ENCODE peak calls at places on chromosomes 3 and 15, in nine cellular contexts. One of them, this sample, is unnamed.
A peak's percentile ranks its signal among the peaks of the same experiment; 100 is the strongest.

GRCh38 chr3:159669024-159669476 is 319.6 kb upstream of the IL12A start:
- DNase-seq in breast epithelium: no peak
- DNase-seq in colonic mucosa: no peak
- DNase-seq in AG04449: no peak
- DNase-seq in spleen: no peak
- DNase-seq in A549: peak; percentile 62
- DNase-seq in fibroblast of mammary gland: peak; percentile 71
- DNase-seq in uterus: no peak
- DNase-seq in epithelial cell of esophagus: peak; percentile 13
- DNase-seq in this sample: no peak

GRCh38 chr15:40310001-40310959 is 2.5 kb upstream of the PLCB2 start:
- DNase-seq in breast epithelium: no peak
- DNase-seq in colonic mucosa: peak; percentile 64
- DNase-seq in AG04449: no peak
- DNase-seq in spleen: peak; percentile 91
- DNase-seq in A549: peak; percentile 45
- DNase-seq in fibroblast of mammary gland: peak; percentile 30
- DNase-seq in uterus: no peak
- DNase-seq in epithelial cell of esophagus: peak; percentile 44
- DNase-seq in this sample: no peak

GRCh38 chr3:188473591-188474288 is 319.8 kb downstream of the LPP start:
- DNase-seq in breast epithelium: no peak
- DNase-seq in colonic mucosa: no peak
- DNase-seq in AG04449: no peak
- DNase-seq in spleen: no peak
- DNase-seq in A549: no peak
- DNase-seq in fibroblast of mammary gland: no peak
- DNase-seq in uterus: no peak
- DNase-seq in epithelial cell of esophagus: no peak
- DNase-seq in this sample: no peak

GRCh38 chr3:108041253-108041652 is 49.6 kb downstream of the CD47 start:
- DNase-seq in breast epithelium: no peak
- DNase-seq in colonic mucosa: no peak
- DNase-seq in AG04449: no peak
- DNase-seq in spleen: no peak
- DNase-seq in A549: no peak
- DNase-seq in fibroblast of mammary gland: no peak
- DNase-seq in uterus: no peak
- DNase-seq in epithelial cell of esophagus: no peak
- DNase-seq in this sample: no peak

GRCh38 chr3:113910966-113911365 is 36.8 kb upstream of the ZDHHC23 start:
- DNase-seq in breast epithelium: no peak
- DNase-seq in colonic mucosa: no peak
- DNase-seq in AG04449: no peak
- DNase-seq in spleen: no peak
- DNase-seq in A549: no peak
- DNase-seq in fibroblast of mammary gland: peak; percentile 14
- DNase-seq in uterus: no peak
- DNase-seq in epithelial cell of esophagus: peak; percentile 32
- DNase-seq in this sample: no peak

GRCh38 chr15:51224428-51224827 is 114.0 kb downstream of the CYP19A1 start:
- DNase-seq in breast epithelium: no peak
- DNase-seq in colonic mucosa: no peak
- DNase-seq in AG04449: no peak
- DNase-seq in spleen: no peak
- DNase-seq in A549: no peak
- DNase-seq in fibroblast of mammary gland: peak; percentile 73
- DNase-seq in uterus: no peak
- DNase-seq in epithelial cell of esophagus: no peak
- DNase-seq in this sample: no peak

GRCh38 chr3:140863481-140864084 is 78.1 kb upstream of the SLC25A36 start:
- DNase-seq in breast epithelium: peak; percentile 20
- DNase-seq in colonic mucosa: peak; percentile 69
- DNase-seq in AG04449: peak; percentile 3
- DNase-seq in spleen: no peak
- DNase-seq in A549: peak; percentile 19
- DNase-seq in fibroblast of mammary gland: peak; percentile 63
- DNase-seq in uterus: peak; percentile 42
- DNase-seq in epithelial cell of esophagus: peak; percentile 63
- DNase-seq in this sample: peak; percentile 38

GRCh38 chr3:188270423-188270972 is 116.5 kb downstream of the LPP start:
- DNase-seq in breast epithelium: peak; percentile 77
- DNase-seq in colonic mucosa: no peak
- DNase-seq in AG04449: peak; percentile 95
- DNase-seq in spleen: no peak
- DNase-seq in A549: no peak
- DNase-seq in fibroblast of mammary gland: peak; percentile 91
- DNase-seq in uterus: peak; percentile 59
- DNase-seq in epithelial cell of esophagus: peak; percentile 73
- DNase-seq in this sample: no peak

GRCh38 chr15:40054746-40055575 is 16.0 kb upstream of the SRP14 start:
- DNase-seq in breast epithelium: no peak
- DNase-seq in colonic mucosa: peak; percentile 58
- DNase-seq in AG04449: no peak
- DNase-seq in spleen: peak; percentile 90
- DNase-seq in A549: no peak
- DNase-seq in fibroblast of mammary gland: peak; percentile 30
- DNase-seq in uterus: no peak
- DNase-seq in epithelial cell of esophagus: no peak
- DNase-seq in this sample: no peak

GRCh38 chr3:58683001-58683845 is 16.6 kb upstream of the FAM3D start:
- DNase-seq in breast epithelium: no peak
- DNase-seq in colonic mucosa: no peak
- DNase-seq in AG04449: no peak
- DNase-seq in spleen: no peak
- DNase-seq in A549: no peak
- DNase-seq in fibroblast of mammary gland: peak; percentile 48
- DNase-seq in uterus: no peak
- DNase-seq in epithelial cell of esophagus: peak; percentile 5
- DNase-seq in this sample: no peak

GRCh38 chr15:39663684-39664083 is 82.8 kb downstream of the THBS1 start:
- DNase-seq in breast epithelium: no peak
- DNase-seq in colonic mucosa: no peak
- DNase-seq in AG04449: no peak
- DNase-seq in spleen: no peak
- DNase-seq in A549: no peak
- DNase-seq in fibroblast of mammary gland: no peak
- DNase-seq in uterus: no peak
- DNase-seq in epithelial cell of esophagus: no peak
- DNase-seq in this sample: no peak

GRCh38 chr15:99511865-99512632 is 53.7 kb upstream of the MEF2A start:
- DNase-seq in breast epithelium: no peak
- DNase-seq in colonic mucosa: no peak
- DNase-seq in AG04449: no peak
- DNase-seq in spleen: peak; percentile 72
- DNase-seq in A549: no peak
- DNase-seq in fibroblast of mammary gland: no peak
- DNase-seq in uterus: peak; percentile 50
- DNase-seq in epithelial cell of esophagus: no peak
- DNase-seq in this sample: no peak

GRCh38 chr3:14506626-14507344 is 33.4 kb downstream of the GRIP2 start:
- DNase-seq in breast epithelium: no peak
- DNase-seq in colonic mucosa: no peak
- DNase-seq in AG04449: no peak
- DNase-seq in spleen: no peak
- DNase-seq in A549: no peak
- DNase-seq in fibroblast of mammary gland: no peak
- DNase-seq in uterus: peak; percentile 3
- DNase-seq in epithelial cell of esophagus: no peak
- DNase-seq in this sample: no peak

GRCh38 chr3:71129611-71130515 is 453.7 kb downstream of the FOXP1 start:
- DNase-seq in breast epithelium: no peak
- DNase-seq in colonic mucosa: no peak
- DNase-seq in AG04449: no peak
- DNase-seq in spleen: no peak
- DNase-seq in A549: no peak
- DNase-seq in fibroblast of mammary gland: peak; percentile 82
- DNase-seq in uterus: no peak
- DNase-seq in epithelial cell of esophagus: no peak
- DNase-seq in this sample: no peak

DNA sequence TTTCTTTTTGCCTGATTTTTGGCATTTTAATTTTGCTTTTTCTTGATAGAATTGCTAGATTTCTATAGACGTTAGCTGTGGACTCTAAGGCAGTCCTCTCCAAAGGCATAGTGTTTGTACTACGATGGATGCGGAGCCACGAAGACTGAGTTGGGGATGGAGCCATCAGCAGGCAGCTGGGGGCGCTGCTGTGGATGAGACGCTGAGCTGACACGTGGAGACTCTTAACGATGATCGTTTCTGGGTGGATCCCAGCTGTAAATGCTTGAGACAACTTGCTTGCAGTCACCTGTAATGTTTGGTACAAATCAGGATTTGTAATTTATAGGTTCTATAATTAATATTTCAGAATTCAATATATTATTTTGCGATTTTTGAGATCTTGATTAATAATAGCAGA is 13.3 kb upstream of the PPP1R2 start:
- DNase-seq in breast epithelium: no peak
- DNase-seq in colonic mucosa: no peak
- DNase-seq in AG04449: no peak
- DNase-seq in spleen: no peak
- DNase-seq in A549: peak; percentile 13
- DNase-seq in fibroblast of mammary gland: peak; percentile 28
- DNase-seq in uterus: no peak
- DNase-seq in epithelial cell of esophagus: peak; percentile 40
- DNase-seq in this sample: no peak
- TF ChIP-seq CTCF in breast epithelium: no peak
- TF ChIP-seq CTCF in colonic mucosa: peak; percentile 19
- TF ChIP-seq CTCF in AG04449: no peak
- TF ChIP-seq CTCF in spleen: peak; percentile 35
- TF ChIP-seq CTCF in A549: peak; percentile 31
- TF ChIP-seq CTCF in fibroblast of mammary gland: peak; percentile 42
- TF ChIP-seq CTCF in uterus: peak; percentile 25
- TF ChIP-seq CTCF in epithelial cell of esophagus: peak; percentile 39
- TF ChIP-seq CTCF in this sample: no peak

GRCh38 chr3:184526158-184526483 is 35.5 kb upstream of the EPHB3 start:
- DNase-seq in breast epithelium: no peak
- DNase-seq in colonic mucosa: no peak
- DNase-seq in AG04449: no peak
- DNase-seq in spleen: no peak
- DNase-seq in A549: no peak
- DNase-seq in fibroblast of mammary gland: peak; percentile 19
- DNase-seq in uterus: no peak
- DNase-seq in epithelial cell of esophagus: no peak
- DNase-seq in this sample: no peak
- TF ChIP-seq CTCF in breast epithelium: no peak
- TF ChIP-seq CTCF in colonic mucosa: no peak
- TF ChIP-seq CTCF in AG04449: no peak
- TF ChIP-seq CTCF in spleen: no peak
- TF ChIP-seq CTCF in A549: no peak
- TF ChIP-seq CTCF in fibroblast of mammary gland: no peak
- TF ChIP-seq CTCF in uterus: no peak
- TF ChIP-seq CTCF in epithelial cell of esophagus: no peak
- TF ChIP-seq CTCF in this sample: no peak

GRCh38 chr3:157534725-157535161 is 31.5 kb upstream of the VEPH1 start:
- DNase-seq in breast epithelium: no peak
- DNase-seq in colonic mucosa: no peak
- DNase-seq in AG04449: no peak
- DNase-seq in spleen: no peak
- DNase-seq in A549: no peak
- DNase-seq in fibroblast of mammary gland: no peak
- DNase-seq in uterus: no peak
- DNase-seq in epithelial cell of esophagus: no peak
- DNase-seq in this sample: no peak
- TF ChIP-seq CTCF in breast epithelium: no peak
- TF ChIP-seq CTCF in colonic mucosa: no peak
- TF ChIP-seq CTCF in AG04449: no peak
- TF ChIP-seq CTCF in spleen: no peak
- TF ChIP-seq CTCF in A549: no peak
- TF ChIP-seq CTCF in fibroblast of mammary gland: no peak
- TF ChIP-seq CTCF in uterus: no peak
- TF ChIP-seq CTCF in epithelial cell of esophagus: no peak
- TF ChIP-seq CTCF in this sample: no peak

GRCh38 chr3:124283644-124284008 is 291.7 kb upstream of the ROPN1 start:
- DNase-seq in breast epithelium: no peak
- DNase-seq in colonic mucosa: no peak
- DNase-seq in AG04449: no peak
- DNase-seq in spleen: no peak
- DNase-seq in A549: no peak
- DNase-seq in fibroblast of mammary gland: no peak
- DNase-seq in uterus: no peak
- DNase-seq in epithelial cell of esophagus: no peak
- DNase-seq in this sample: no peak

GRCh38 chr3:124276863-124277515 is 285.1 kb upstream of the ROPN1 start:
- DNase-seq in breast epithelium: no peak
- DNase-seq in colonic mucosa: no peak
- DNase-seq in AG04449: no peak
- DNase-seq in spleen: peak; percentile 83
- DNase-seq in A549: no peak
- DNase-seq in fibroblast of mammary gland: no peak
- DNase-seq in uterus: peak; percentile 75
- DNase-seq in epithelial cell of esophagus: no peak
- DNase-seq in this sample: no peak

GRCh38 chr3:124282751-124283643 is 291.1 kb upstream of the ROPN1 start:
- DNase-seq in breast epithelium: no peak
- DNase-seq in colonic mucosa: no peak
- DNase-seq in AG04449: peak; percentile 37
- DNase-seq in spleen: no peak
- DNase-seq in A549: no peak
- DNase-seq in fibroblast of mammary gland: no peak
- DNase-seq in uterus: peak; percentile 67
- DNase-seq in epithelial cell of esophagus: no peak
- DNase-seq in this sample: no peak

GRCh38 chr3:124277516-124277890 is 285.6 kb upstream of the ROPN1 start:
- DNase-seq in breast epithelium: peak; percentile 38
- DNase-seq in colonic mucosa: peak; percentile 48
- DNase-seq in AG04449: no peak
- DNase-seq in spleen: no peak
- DNase-seq in A549: no peak
- DNase-seq in fibroblast of mammary gland: peak; percentile 45
- DNase-seq in uterus: peak; percentile 73
- DNase-seq in epithelial cell of esophagus: peak; percentile 12
- DNase-seq in this sample: no peak

DNA sequence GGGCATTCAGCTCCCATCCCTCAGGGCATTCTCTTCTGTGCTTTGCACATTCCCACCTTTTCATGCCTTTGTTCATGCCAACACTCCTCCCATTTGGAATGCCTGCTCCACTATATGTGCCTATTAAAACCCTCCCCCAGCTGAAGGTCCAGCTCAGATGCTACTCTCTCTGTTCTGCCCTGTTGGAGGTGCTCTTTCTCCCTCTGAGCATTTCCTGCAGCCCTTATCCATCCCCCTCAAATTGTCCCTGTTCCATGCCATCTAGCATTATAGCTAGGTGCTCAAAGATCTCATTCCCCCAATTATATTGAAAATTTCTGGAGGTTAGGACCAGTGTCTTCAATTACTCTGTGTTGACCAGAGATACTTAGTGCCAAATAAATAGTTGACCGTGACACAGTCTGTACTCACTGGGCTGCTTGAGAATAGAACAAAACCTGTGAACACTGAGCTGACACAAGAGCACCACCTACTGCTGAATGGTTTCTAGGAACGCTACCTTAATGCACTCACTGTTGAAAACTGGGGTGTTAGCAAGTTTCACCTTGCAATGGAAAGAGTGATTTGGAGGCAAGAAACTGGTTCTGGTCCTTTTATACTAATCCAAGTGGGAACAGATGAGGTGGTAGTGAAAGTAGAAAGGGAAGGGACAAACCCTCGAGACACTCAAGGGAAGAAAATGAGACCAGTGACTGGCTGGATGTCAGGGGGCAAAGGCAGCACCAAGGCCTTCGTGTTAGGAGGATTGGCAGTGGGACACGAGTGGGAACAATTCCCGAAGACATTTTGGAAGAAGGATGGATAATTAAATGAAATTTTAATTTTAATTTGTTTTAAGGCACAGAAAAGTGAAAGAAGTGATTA is 289.8 kb upstream of the ROPN1 start:
- DNase-seq in breast epithelium: no peak
- DNase-seq in colonic mucosa: peak; percentile 40
- DNase-seq in AG04449: no peak
- DNase-seq in spleen: no peak
- DNase-seq in A549: peak; percentile 43
- DNase-seq in fibroblast of mammary gland: peak; percentile 63
- DNase-seq in uterus: no peak
- DNase-seq in epithelial cell of esophagus: peak; percentile 61
- DNase-seq in this sample: no peak
- TF ChIP-seq CTCF in breast epithelium: no peak
- TF ChIP-seq CTCF in colonic mucosa: peak; percentile 36
- TF ChIP-seq CTCF in AG04449: peak; percentile 58
- TF ChIP-seq CTCF in spleen: peak; percentile 49
- TF ChIP-seq CTCF in A549: peak; percentile 75
- TF ChIP-seq CTCF in fibroblast of mammary gland: peak; percentile 78
- TF ChIP-seq CTCF in uterus: peak; percentile 77
- TF ChIP-seq CTCF in epithelial cell of esophagus: peak; percentile 59
- TF ChIP-seq CTCF in this sample: no peak

This sample was measured in mesothelial cell of epicardium.